ENCODE peak calls at places on chromosomes 13 and 19, in seven cellular contexts. O, K, L, C, X, Z and U are unnamed samples.

GRCh38 chr19:13117772-13118423 is at the start of gene NACC1:
- DNase-seq in O (peak; percentile 95), K (peak; percentile 89), L (peak; percentile 86), C (peak; percentile 90), X (peak; percentile 94), Z (peak; percentile 82), U (peak; percentile 95)

GRCh38 chr13:45340422-45341033 is 455 bp downstream of the TPT1 start:
- DNase-seq in O (peak; percentile 92), K (peak; percentile 80), L (peak; percentile 94), C (peak; percentile 94), X (peak; percentile 97), Z (peak; percentile 91), U (peak; percentile 98)

GRCh38 chr19:34327851-34328250 is 37.1 kb upstream of the GPI start:
- DNase-seq in O (no peak), K (no peak), L (no peak), C (no peak), X (no peak), Z (no peak), U (no peak)

GRCh38 chr19:48881741-48882657 is 9.8 kb downstream of the PPP1R15A start:
- DNase-seq in O (peak; percentile 36), K (no peak), L (no peak), C (no peak), X (no peak), Z (no peak), U (no peak)

GRCh38 chr13:44447783-44448182 is 74.2 kb downstream of the SERP2 start:
- DNase-seq in O (no peak), K (no peak), L (no peak), C (no peak), X (no peak), Z (no peak), U (no peak)

GRCh38 chr19:30160426-30160825 is 211.8 kb upstream of the ZNF536 start:
- DNase-seq in O (no peak), K (no peak), L (no peak), C (peak; percentile 8), X (no peak), Z (no peak), U (peak; percentile 11)

GRCh38 chr19:29623726-29624488 is 17.8 kb downstream of the POP4 start:
- DNase-seq in O (no peak), K (no peak), L (no peak), C (no peak), X (no peak), Z (no peak), U (no peak)

GRCh38 chr13:48562296-48563066 is 29.6 kb upstream of the RCBTB2 start:
- DNase-seq in O (no peak), K (peak; percentile 80), L (no peak), C (no peak), X (no peak), Z (no peak), U (no peak)

GRCh38 chr19:33447336-33448158 is 74.0 kb downstream of the CEBPG start:
- DNase-seq in O (no peak), K (no peak), L (no peak), C (no peak), X (peak; percentile 47), Z (no peak), U (no peak)

GRCh38 chr19:31356587-31357314 is 7.5 kb upstream of the TSHZ3 start:
- DNase-seq in O (peak; percentile 54), K (peak; percentile 27), L (no peak), C (peak; percentile 31), X (no peak), Z (no peak), U (peak; percentile 58)

GRCh38 chr19:40223135-40223822 is 3.2 kb downstream of the CCNP start:
- DNase-seq in O (no peak), K (peak; percentile 38), L (no peak), C (peak; percentile 76), X (no peak), Z (no peak), U (no peak)

GRCh38 chr19:50808856-50809255 is 14.7 kb downstream of the KLK1 start:
- DNase-seq in O (no peak), K (no peak), L (no peak), C (no peak), X (no peak), Z (no peak), U (no peak)

GRCh38 chr13:47372742-47373141 is 475.9 kb upstream of the HTR2A start:
- DNase-seq in O (no peak), K (no peak), L (peak; percentile 4), C (no peak), X (no peak), Z (peak; percentile 12), U (no peak)

GRCh38 chr19:50221087-50221486 is 17.7 kb downstream of the MYH14 start:
- DNase-seq in O (no peak), K (no peak), L (no peak), C (no peak), X (no peak), Z (no peak), U (no peak)

GRCh38 chr19:39908803-39909202 is 25.6 kb downstream of the FCGBP start:
- DNase-seq in O (no peak), K (no peak), L (no peak), C (peak; percentile 14), X (peak; percentile 12), Z (no peak), U (no peak)

GRCh38 chr13:60120617-60121016 is 43.1 kb downstream of the DIAPH3 start:
- DNase-seq in O (no peak), K (no peak), L (no peak), C (no peak), X (no peak), Z (no peak), U (no peak)

GRCh38 chr13:110106726-110107125 is 200.2 kb downstream of the COL4A1 start:
- DNase-seq in O (no peak), K (no peak), L (peak; percentile 41), C (no peak), X (peak; percentile 91), Z (no peak), U (no peak)

GRCh38 chr19:13022859-13023636 is 27.8 kb downstream of the NFIX start:
- DNase-seq in O (no peak), K (no peak), L (peak; percentile 98), C (peak; percentile 84), X (peak; percentile 95), Z (peak; percentile 95), U (peak; percentile 93)

GRCh38 chr19:38711726-38712153 is 32.5 kb downstream of the CAPN12 start:
- DNase-seq in O (no peak), K (no peak), L (peak; percentile 95), C (no peak), X (peak; percentile 93), Z (peak; percentile 97), U (peak; percentile 71)

GRCh38 chr19:35818445-35818844 is 5.8 kb upstream of the PRODH2 start:
- DNase-seq in O (no peak), K (no peak), L (no peak), C (no peak), X (no peak), Z (no peak), U (no peak)

GRCh38 chr13:35818577-35819165 is 312.5 kb downstream of the DCLK1 start:
- DNase-seq in O (peak; percentile 57), K (no peak), L (peak; percentile 61), C (no peak), X (no peak), Z (peak; percentile 60), U (no peak)

GRCh38 chr19:3680939-3681338 is 19.3 kb downstream of the PIP5K1C start:
- DNase-seq in O (no peak), K (no peak), L (no peak), C (no peak), X (no peak), Z (no peak), U (no peak)

GRCh38 chr19:3682741-3683404 is 17.4 kb downstream of the PIP5K1C start:
- DNase-seq in O (no peak), K (no peak), L (peak; percentile 82), C (no peak), X (no peak), Z (peak; percentile 60), U (no peak)

GRCh38 chr19:3683866-3684816 is 16.1 kb downstream of the PIP5K1C start:
- DNase-seq in O (no peak), K (no peak), L (no peak), C (no peak), X (no peak), Z (peak; percentile 31), U (no peak)

GRCh38 chr19:3683405-3683865 is 16.8 kb downstream of the PIP5K1C start:
- DNase-seq in O (no peak), K (no peak), L (no peak), C (no peak), X (no peak), Z (no peak), U (no peak)

DNA sequence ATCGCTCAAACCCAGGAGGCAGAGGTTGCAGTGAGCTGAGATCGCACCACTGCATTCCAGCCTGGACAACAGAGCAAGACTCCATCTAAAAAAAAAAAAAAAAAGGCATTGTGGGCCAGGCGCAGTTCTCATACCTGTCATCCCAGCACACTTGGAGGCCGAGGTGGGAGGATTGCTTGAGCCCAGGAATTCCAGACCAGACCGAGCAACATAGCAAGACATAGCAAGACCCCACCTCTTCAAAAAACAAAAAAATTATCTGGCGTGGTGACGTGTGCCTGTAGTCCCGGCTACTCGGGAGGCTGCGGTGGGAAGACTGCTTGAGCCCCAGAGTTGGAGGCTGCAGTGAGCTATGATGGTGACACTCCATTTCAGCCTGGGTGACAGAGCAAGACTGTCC is 18.0 kb downstream of the PIP5K1C start:
- DNase-seq in O (no peak), K (no peak), L (no peak), C (no peak), X (no peak), Z (no peak), U (no peak)
- H3K4me1 ChIP-seq in O (no peaks in the 10 kb centered on the region), K (peaks cover 6% of the 10 kb centered on the region), L (no peaks in the 10 kb centered on the region), C (no peaks in the 10 kb centered on the region), X (no peaks in the 10 kb centered on the region), Z (peaks cover 9% of the 10 kb centered on the region), U (no peaks in the 10 kb centered on the region)

GRCh38 chr19:4370418-4371041 is 27.2 kb downstream of the MPND start:
- DNase-seq in O (no peak), K (no peak), L (no peak), C (no peak), X (peak; percentile 64), Z (no peak), U (no peak)
- H3K4me1 ChIP-seq in O (peaks cover 19% of the 10 kb centered on the region), K (peaks cover 48% of the 10 kb centered on the region), L (peaks cover 41% of the 10 kb centered on the region), C (peaks cover 38% of the 10 kb centered on the region), X (peaks cover 23% of the 10 kb centered on the region), Z (peaks cover 44% of the 10 kb centered on the region), U (peaks cover 82% of the 10 kb centered on the region)

GRCh38 chr19:46762245-46762890 is 16.1 kb upstream of the STRN4 start:
- DNase-seq in O (no peak), K (no peak), L (no peak), C (no peak), X (no peak), Z (no peak), U (no peak)
- H3K4me1 ChIP-seq in O (no peaks in the 10 kb centered on the region), K (no peaks in the 10 kb centered on the region), L (peaks cover 11% of the 10 kb centered on the region), C (no peaks in the 10 kb centered on the region), X (no peaks in the 10 kb centered on the region), Z (peaks cover 6% of the 10 kb centered on the region), U (peaks cover 23% of the 10 kb centered on the region)

GRCh38 chr19:10403137-10404021 is at the start of gene CDC37:
- DNase-seq in O (peak; percentile 98), K (peak; percentile 98), L (peak; percentile 97), C (peak; percentile 97), X (peak; percentile 97), Z (peak; percentile 97), U (peak; percentile 98)

GRCh38 chr19:10406191-10406590 is 2.8 kb upstream of the CDC37 start:
- DNase-seq in O (no peak), K (no peak), L (no peak), C (no peak), X (no peak), Z (no peak), U (no peak)

GRCh38 chr19:10404888-10405808 is 1.8 kb upstream of the CDC37 start:
- DNase-seq in O (no peak), K (no peak), L (no peak), C (no peak), X (no peak), Z (no peak), U (no peak)

GRCh38 chr19:10399878-10400277 is 3.5 kb downstream of the CDC37 start:
- DNase-seq in O (no peak), K (no peak), L (no peak), C (no peak), X (no peak), Z (no peak), U (peak; percentile 71)

GRCh38 chr19:10402441-10403038 is 802 bp downstream of the CDC37 start:
- DNase-seq in O (no peak), K (no peak), L (peak; percentile 52), C (peak; percentile 61), X (no peak), Z (no peak), U (peak; percentile 64)
- H3K4me1 ChIP-seq in O (no peaks in the 10 kb centered on the region), K (peaks cover 60% of the 10 kb centered on the region), L (peaks cover 3% of the 10 kb centered on the region), C (peaks cover 16% of the 10 kb centered on the region), X (no peaks in the 10 kb centered on the region), Z (peaks cover 4% of the 10 kb centered on the region), U (peaks cover 47% of the 10 kb centered on the region)